ENCODE peak calls at places on chromosome 1, in four cellular contexts. F, V, U and E are unnamed samples.

GRCh38 chr1:64437453-64437852 is 32.5 kb upstream of the CACHD1 start:
- DNase-seq in F (no peak), V (no peak), U (no peak), E (no peak)

GRCh38 chr1:220316291-220316690 is 44.0 kb upstream of the RAB3GAP2 start:
- DNase-seq in F (no peak), V (no peak), U (no peak), E (no peak)

GRCh38 chr1:23795676-23796465 is 4.7 kb downstream of the GALE start:
- DNase-seq in F (no peak), V (no peak), U (no peak), E (no peak)

GRCh38 chr1:175192630-175193338 is at the start of gene KIAA0040:
- DNase-seq in F (peak), V (no peak), U (peak), E (peak)

GRCh38 chr1:2145946-2146835 is 48.4 kb downstream of the FAAP20 start:
- DNase-seq in F (no peak), V (no peak), U (no peak), E (no peak)

GRCh38 chr1:67749844-67750689 is 65.1 kb downstream of the GADD45A start:
- DNase-seq in F (peak), V (no peak), U (no peak), E (no peak)

GRCh38 chr1:53176452-53177344 is 19.9 kb upstream of the CPT2 start:
- DNase-seq in F (no peak), V (no peak), U (no peak), E (no peak)

GRCh38 chr1:7469255-7469938 is 301.7 kb upstream of the VAMP3 start:
- DNase-seq in F (no peak), V (no peak), U (no peak), E (no peak)

GRCh38 chr1:217004776-217005436 is 281.7 kb upstream of the ESRRG start:
- DNase-seq in F (no peak), V (no peak), U (no peak), E (no peak)

GRCh38 chr1:93219443-93219842 is 38.9 kb downstream of the CCDC18 start:
- DNase-seq in F (no peak), V (peak), U (no peak), E (no peak)

GRCh38 chr1:162882248-162882666 is 21.3 kb upstream of the CCDC190 start:
- DNase-seq in F (no peak), V (no peak), U (no peak), E (no peak)
- TF ChIP-seq CBFB in F (no peak), V (no peak), U (no peak), E (no peak)

GRCh38 chr1:153963850-153964331 is 554 bp upstream of the SLC39A1 start:
- DNase-seq in F (no peak), V (no peak), U (peak), E (peak)
- TF ChIP-seq CBFB in F (no peak), V (no peak), U (no peak), E (no peak)

GRCh38 chr1:211783266-211783665 is 47.3 kb downstream of the LPGAT1 start:
- DNase-seq in F (no peak), V (no peak), U (no peak), E (no peak)
- TF ChIP-seq CBFB in F (no peak), V (no peak), U (no peak), E (no peak)

GRCh38 chr1:173206816-173207595 is at the start of gene TNFSF4:
- DNase-seq in F (no peak), V (no peak), U (no peak), E (no peak)

GRCh38 chr1:173201968-173202367 is 5.2 kb downstream of the TNFSF4 start:
- DNase-seq in F (no peak), V (no peak), U (no peak), E (no peak)

GRCh38 chr1:173205146-173206051 is 1.7 kb downstream of the TNFSF4 start:
- DNase-seq in F (no peak), V (no peak), U (peak), E (no peak)

GRCh38 chr1:173204693-173205092 is 2.4 kb downstream of the TNFSF4 start:
- DNase-seq in F (no peak), V (no peak), U (no peak), E (no peak)

DNA sequence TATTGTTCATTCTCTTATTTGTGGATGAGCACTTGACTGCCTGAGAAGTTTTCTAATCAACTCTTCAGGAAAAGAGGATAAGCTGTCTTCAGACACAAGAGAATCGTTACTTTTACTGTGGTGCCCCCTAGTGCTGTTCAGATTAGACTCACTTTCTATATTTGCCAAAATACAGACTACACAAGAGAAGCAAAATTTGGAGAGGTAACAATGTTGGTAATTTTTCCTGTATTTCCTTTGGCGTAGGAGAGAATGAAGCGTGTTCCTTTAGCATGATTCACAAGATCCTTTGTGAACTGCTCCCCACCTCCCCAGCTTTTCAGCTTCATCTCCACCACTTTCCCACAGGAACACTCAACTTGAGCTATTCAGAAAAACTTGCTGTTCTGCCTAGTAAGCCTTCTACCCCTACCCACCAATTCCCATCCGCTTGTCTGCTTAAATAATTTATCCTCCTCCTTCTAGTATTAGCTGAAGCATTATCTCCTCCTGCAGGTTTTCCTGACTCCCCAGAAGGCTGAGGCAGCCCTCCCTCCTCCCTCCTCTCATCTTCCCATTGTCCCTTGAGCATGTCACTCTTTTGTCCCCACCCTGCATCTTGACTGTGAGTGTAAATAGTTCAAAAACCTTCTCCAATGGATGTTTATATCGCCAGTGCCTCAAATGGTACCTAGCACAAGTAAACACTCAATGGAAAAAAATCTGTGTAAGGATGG is 4.5 kb downstream of the TNFSF4 start:
- DNase-seq in F (no peak), V (no peak), U (peak), E (no peak)
- TF ChIP-seq CBFB in F (no peak), V (no peak), U (no peak), E (no peak)

DNA sequence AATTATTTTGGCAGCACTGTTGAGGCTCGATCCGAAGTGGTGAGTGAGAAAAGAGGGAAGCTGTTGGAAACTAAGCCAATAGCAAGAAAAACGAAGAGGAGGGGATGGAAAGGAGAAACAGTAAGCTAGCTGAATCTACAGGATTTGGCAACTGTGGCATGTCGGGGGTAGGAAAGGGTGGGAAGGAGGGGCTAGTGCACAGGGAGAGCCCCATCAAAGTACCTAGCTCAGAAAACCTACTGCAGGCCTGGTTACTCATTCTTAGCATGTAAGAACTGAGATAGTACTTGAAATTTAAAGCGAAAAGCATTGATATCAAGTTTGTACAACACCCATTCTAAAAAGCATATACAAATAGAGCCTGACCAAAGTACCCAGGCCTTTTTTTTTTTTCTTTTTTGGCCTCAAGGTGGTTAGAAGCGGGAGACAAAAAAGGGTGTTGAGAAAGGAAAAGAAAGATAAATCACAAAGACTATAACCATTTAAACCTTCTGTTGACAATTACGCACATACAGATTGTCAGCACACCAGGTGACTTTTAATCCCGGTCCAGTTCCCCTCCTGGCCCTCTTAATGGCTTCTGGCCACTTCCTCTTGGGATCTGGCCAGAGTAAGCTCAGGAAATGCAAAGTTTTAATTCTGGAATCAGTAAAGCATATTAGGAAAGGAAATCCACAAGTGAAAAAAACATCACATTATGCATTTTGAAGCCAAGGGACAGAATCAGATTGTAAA is 50.4 kb downstream of the SLC16A1 start:
- DNase-seq in F (no peak), V (no peak), U (no peak), E (no peak)
- TF ChIP-seq CBFB in F (no peak), V (no peak), U (no peak), E (no peak)

GRCh38 chr1:214476229-214476957 is 75.0 kb downstream of the PTPN14 start:
- DNase-seq in F (no peak), V (no peak), U (no peak), E (no peak)
- TF ChIP-seq CBFB in F (no peak), V (no peak), U (no peak), E (no peak)

DNA sequence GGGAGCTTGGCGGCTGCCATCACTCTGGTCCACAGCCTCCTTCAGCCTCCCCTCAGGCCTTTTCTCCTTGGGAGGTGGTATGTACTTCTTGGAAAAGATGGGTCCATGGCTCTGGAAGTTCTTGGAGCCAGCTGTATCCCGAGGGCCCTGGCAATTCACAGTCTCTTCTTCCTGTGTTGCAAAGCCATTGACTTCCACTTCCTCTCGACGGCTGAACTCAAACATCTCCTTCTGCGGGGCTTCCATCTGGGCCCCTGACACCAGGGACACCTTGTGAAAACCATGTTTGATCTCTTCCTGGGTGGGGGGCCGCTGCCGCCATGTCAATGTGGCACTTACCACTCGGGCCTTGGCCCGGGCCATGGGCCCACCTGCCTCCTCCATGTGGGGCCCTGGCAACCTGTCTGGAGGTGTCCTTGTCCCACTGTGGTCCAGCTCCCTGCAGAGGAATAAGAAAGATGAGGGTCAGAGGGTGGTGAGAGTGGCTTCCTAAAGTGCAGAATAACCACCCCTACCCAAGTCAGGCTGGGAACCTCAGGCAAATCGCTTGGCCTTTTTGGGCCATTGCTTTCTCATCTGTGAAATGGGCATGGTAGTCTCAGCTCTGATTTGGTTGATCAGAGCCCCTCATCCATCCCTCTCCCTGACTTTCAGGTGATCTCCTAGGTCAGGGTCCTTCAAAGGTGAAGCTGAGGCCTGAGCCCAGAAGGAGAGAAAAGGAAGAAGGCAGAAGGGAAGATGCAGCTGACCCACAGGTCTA is 7.5 kb downstream of the CRYBG2 start:
- DNase-seq in F (no peak), V (no peak), U (no peak), E (no peak)
- TF ChIP-seq CBFB in F (no peak), V (no peak), U (no peak), E (no peak)